ENCODE peak calls at places on chromosome 10, in eight cellular contexts. One of them, this sample, is unnamed.

GRCh38 chr10:29535012-29535777 is 99.6 kb downstream of the SVIL start:
- DNase-seq in AG04450: peak; percentile 64
- DNase-seq in epithelial cell of prostate: no peak
- DNase-seq in fibroblast of lung: peak; percentile 79
- DNase-seq in cardiac muscle cell: peak; percentile 58
- DNase-seq in upper lobe of left lung: no peak
- DNase-seq in aorta: peak; percentile 63
- DNase-seq in heart left ventricle: peak; percentile 63
- DNase-seq in this sample: no peak

GRCh38 chr10:49037187-49037586 is 78.1 kb downstream of the VSTM4 start:
- DNase-seq in heart left ventricle: no peak
- DNase-seq in epithelial cell of prostate: no peak
- DNase-seq in AG04450: no peak
- DNase-seq in fibroblast of lung: no peak
- DNase-seq in cardiac muscle cell: no peak
- DNase-seq in aorta: no peak
- DNase-seq in upper lobe of left lung: no peak
- DNase-seq in this sample: no peak

GRCh38 chr10:126456632-126457031 is 68.4 kb upstream of the ADAM12 start:
- DNase-seq in aorta: no peak
- DNase-seq in epithelial cell of prostate: no peak
- DNase-seq in AG04450: no peak
- DNase-seq in cardiac muscle cell: no peak
- DNase-seq in upper lobe of left lung: no peak
- DNase-seq in heart left ventricle: no peak
- DNase-seq in fibroblast of lung: no peak
- DNase-seq in this sample: no peak

GRCh38 chr10:26821699-26822542 is 38.8 kb downstream of the ABI1 start:
- DNase-seq in epithelial cell of prostate: no peak
- DNase-seq in heart left ventricle: no peak
- DNase-seq in AG04450: no peak
- DNase-seq in upper lobe of left lung: no peak
- DNase-seq in cardiac muscle cell: no peak
- DNase-seq in fibroblast of lung: no peak
- DNase-seq in aorta: no peak
- DNase-seq in this sample: no peak

GRCh38 chr10:79104264-79104954 is 35.6 kb downstream of the ZMIZ1 start:
- DNase-seq in epithelial cell of prostate: no peak
- DNase-seq in AG04450: no peak
- DNase-seq in aorta: peak; percentile 79
- DNase-seq in fibroblast of lung: peak; percentile 65
- DNase-seq in heart left ventricle: peak; percentile 79
- DNase-seq in upper lobe of left lung: no peak
- DNase-seq in cardiac muscle cell: no peak
- DNase-seq in this sample: peak; percentile 84

GRCh38 chr10:49539320-49539885 is 482 bp upstream of the ERCC6 start:
- DNase-seq in cardiac muscle cell: peak; percentile 36
- DNase-seq in AG04450: no peak
- DNase-seq in heart left ventricle: peak; percentile 30
- DNase-seq in fibroblast of lung: peak; percentile 46
- DNase-seq in upper lobe of left lung: peak; percentile 85
- DNase-seq in aorta: no peak
- DNase-seq in epithelial cell of prostate: no peak
- DNase-seq in this sample: peak; percentile 59

GRCh38 chr10:84348431-84348830 is 20.0 kb downstream of the CCSER2 start:
- DNase-seq in AG04450: no peak
- DNase-seq in aorta: no peak
- DNase-seq in fibroblast of lung: no peak
- DNase-seq in heart left ventricle: no peak
- DNase-seq in cardiac muscle cell: no peak
- DNase-seq in epithelial cell of prostate: no peak
- DNase-seq in upper lobe of left lung: no peak
- DNase-seq in this sample: no peak

GRCh38 chr10:119449760-119450461 is 92.6 kb downstream of the RGS10 start:
- DNase-seq in epithelial cell of prostate: no peak
- DNase-seq in upper lobe of left lung: no peak
- DNase-seq in cardiac muscle cell: no peak
- DNase-seq in AG04450: no peak
- DNase-seq in aorta: peak; percentile 93
- DNase-seq in fibroblast of lung: peak; percentile 91
- DNase-seq in heart left ventricle: peak; percentile 77
- DNase-seq in this sample: no peak

GRCh38 chr10:69716711-69717560 is 84.8 kb upstream of the COL13A1 start:
- DNase-seq in cardiac muscle cell: peak; percentile 89
- DNase-seq in epithelial cell of prostate: no peak
- DNase-seq in fibroblast of lung: peak; percentile 49
- DNase-seq in upper lobe of left lung: peak; percentile 32
- DNase-seq in aorta: peak; percentile 67
- DNase-seq in heart left ventricle: peak; percentile 58
- DNase-seq in AG04450: no peak
- DNase-seq in this sample: peak; percentile 66

GRCh38 chr10:128268015-128268722 is 141.9 kb upstream of the MKI67 start:
- DNase-seq in AG04450: no peak
- DNase-seq in heart left ventricle: no peak
- DNase-seq in fibroblast of lung: peak; percentile 8
- DNase-seq in aorta: no peak
- DNase-seq in epithelial cell of prostate: no peak
- DNase-seq in cardiac muscle cell: peak; percentile 89
- DNase-seq in upper lobe of left lung: no peak
- DNase-seq in this sample: no peak

GRCh38 chr10:9579110-9579705 is 1438.5 kb upstream of the CELF2 start:
- DNase-seq in upper lobe of left lung: no peak
- DNase-seq in fibroblast of lung: peak; percentile 63
- DNase-seq in cardiac muscle cell: no peak
- DNase-seq in heart left ventricle: no peak
- DNase-seq in AG04450: peak; percentile 77
- DNase-seq in aorta: no peak
- DNase-seq in epithelial cell of prostate: no peak
- DNase-seq in this sample: no peak

GRCh38 chr10:33116293-33116697 is 158.3 kb upstream of the ITGB1 start:
- DNase-seq in cardiac muscle cell: peak; percentile 70
- DNase-seq in aorta: peak; percentile 49
- DNase-seq in upper lobe of left lung: no peak
- DNase-seq in heart left ventricle: peak; percentile 44
- DNase-seq in epithelial cell of prostate: no peak
- DNase-seq in fibroblast of lung: peak; percentile 78
- DNase-seq in AG04450: no peak
- DNase-seq in this sample: no peak

GRCh38 chr10:20641605-20642004 is 255.5 kb downstream of the NEBL start:
- DNase-seq in aorta: no peak
- DNase-seq in upper lobe of left lung: no peak
- DNase-seq in heart left ventricle: peak; percentile 50
- DNase-seq in epithelial cell of prostate: no peak
- DNase-seq in cardiac muscle cell: no peak
- DNase-seq in AG04450: no peak
- DNase-seq in fibroblast of lung: no peak
- DNase-seq in this sample: no peak

GRCh38 chr10:129277080-129277479 is 190.0 kb upstream of the MGMT start:
- DNase-seq in AG04450: no peak
- DNase-seq in upper lobe of left lung: no peak
- DNase-seq in cardiac muscle cell: no peak
- DNase-seq in aorta: no peak
- DNase-seq in heart left ventricle: no peak
- DNase-seq in epithelial cell of prostate: no peak
- DNase-seq in fibroblast of lung: no peak
- DNase-seq in this sample: no peak

GRCh38 chr10:25453619-25454018 is 278.8 kb downstream of the GPR158 start:
- DNase-seq in fibroblast of lung: no peak
- DNase-seq in heart left ventricle: no peak
- DNase-seq in epithelial cell of prostate: no peak
- DNase-seq in aorta: no peak
- DNase-seq in cardiac muscle cell: no peak
- DNase-seq in AG04450: no peak
- DNase-seq in upper lobe of left lung: no peak
- DNase-seq in this sample: no peak

GRCh38 chr10:61832866-61833481 is 68.5 kb upstream of the ARID5B start:
- DNase-seq in cardiac muscle cell: no peak
- DNase-seq in epithelial cell of prostate: no peak
- DNase-seq in aorta: no peak
- DNase-seq in upper lobe of left lung: no peak
- DNase-seq in heart left ventricle: no peak
- DNase-seq in fibroblast of lung: peak; percentile 73
- DNase-seq in AG04450: no peak
- DNase-seq in this sample: no peak

GRCh38 chr10:3217301-3217700 is 44.7 kb upstream of the PITRM1 start:
- DNase-seq in upper lobe of left lung: no peak
- DNase-seq in AG04450: no peak
- DNase-seq in epithelial cell of prostate: no peak
- DNase-seq in heart left ventricle: no peak
- DNase-seq in aorta: no peak
- DNase-seq in cardiac muscle cell: no peak
- DNase-seq in fibroblast of lung: peak; percentile 72
- DNase-seq in this sample: no peak

DNA sequence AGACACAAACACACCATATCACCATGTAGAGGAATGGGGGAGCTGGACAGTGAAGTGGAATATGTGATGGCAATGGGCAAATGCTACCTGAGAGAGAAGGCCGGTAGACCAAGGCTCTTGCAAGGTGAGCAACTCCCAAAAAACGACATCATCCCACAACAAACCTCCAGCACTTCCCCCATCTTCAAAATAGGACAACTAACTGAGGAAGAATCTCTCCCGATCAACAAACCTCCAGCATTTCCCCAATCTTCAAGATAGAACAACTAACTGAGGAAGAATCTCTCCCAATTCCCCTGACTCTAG is 387.2 kb downstream of the PARD3 start:
- DNase-seq in AG04450: no peak
- DNase-seq in epithelial cell of prostate: no peak
- DNase-seq in aorta: no peak
- DNase-seq in heart left ventricle: no peak
- DNase-seq in fibroblast of lung: no peak
- DNase-seq in upper lobe of left lung: no peak
- DNase-seq in cardiac muscle cell: no peak
- DNase-seq in this sample: no peak
- H3K27ac ChIP-seq in AG04450: no peak overlapping the region
- H3K27ac ChIP-seq in epithelial cell of prostate: peak overlapping the region; percentile 11
- H3K27ac ChIP-seq in aorta: no peak overlapping the region
- H3K27ac ChIP-seq in heart left ventricle: no peak overlapping the region
- H3K27ac ChIP-seq in fibroblast of lung: no peak overlapping the region
- H3K27ac ChIP-seq in upper lobe of left lung: no peak overlapping the region
- H3K27ac ChIP-seq in cardiac muscle cell: no peak overlapping the region
- H3K27ac ChIP-seq in this sample: no peak overlapping the region

GRCh38 chr10:71840936-71841335 is 10.1 kb downstream of the PSAP start:
- DNase-seq in epithelial cell of prostate: no peak
- DNase-seq in aorta: peak; percentile 40
- DNase-seq in heart left ventricle: no peak
- DNase-seq in AG04450: no peak
- DNase-seq in fibroblast of lung: no peak
- DNase-seq in cardiac muscle cell: no peak
- DNase-seq in upper lobe of left lung: no peak
- DNase-seq in this sample: no peak

GRCh38 chr10:71838264-71839211 is 12.5 kb downstream of the PSAP start:
- DNase-seq in fibroblast of lung: no peak
- DNase-seq in aorta: peak; percentile 36
- DNase-seq in AG04450: no peak
- DNase-seq in heart left ventricle: no peak
- DNase-seq in upper lobe of left lung: no peak
- DNase-seq in cardiac muscle cell: no peak
- DNase-seq in epithelial cell of prostate: peak; percentile 73
- DNase-seq in this sample: no peak

GRCh38 chr10:71842424-71842823 is 8.6 kb downstream of the PSAP start:
- DNase-seq in heart left ventricle: no peak
- DNase-seq in cardiac muscle cell: no peak
- DNase-seq in fibroblast of lung: no peak
- DNase-seq in AG04450: no peak
- DNase-seq in upper lobe of left lung: no peak
- DNase-seq in aorta: no peak
- DNase-seq in epithelial cell of prostate: no peak
- DNase-seq in this sample: no peak

GRCh38 chr10:71842856-71843530 is 8.1 kb downstream of the PSAP start:
- DNase-seq in aorta: peak; percentile 41
- DNase-seq in heart left ventricle: no peak
- DNase-seq in fibroblast of lung: no peak
- DNase-seq in cardiac muscle cell: peak; percentile 51
- DNase-seq in upper lobe of left lung: no peak
- DNase-seq in epithelial cell of prostate: no peak
- DNase-seq in AG04450: no peak
- DNase-seq in this sample: no peak

GRCh38 chr10:71840177-71840711 is 10.8 kb downstream of the PSAP start:
- DNase-seq in epithelial cell of prostate: no peak
- DNase-seq in aorta: peak; percentile 89
- DNase-seq in cardiac muscle cell: peak; percentile 97
- DNase-seq in AG04450: peak; percentile 84
- DNase-seq in upper lobe of left lung: no peak
- DNase-seq in heart left ventricle: peak; percentile 83
- DNase-seq in fibroblast of lung: peak; percentile 91
- DNase-seq in this sample: no peak
- H3K27ac ChIP-seq in epithelial cell of prostate: peak overlapping the region; percentile 90
- H3K27ac ChIP-seq in aorta: peak overlapping the region; percentile 8
- H3K27ac ChIP-seq in cardiac muscle cell: peak overlapping the region; percentile 89
- H3K27ac ChIP-seq in AG04450: no peak overlapping the region
- H3K27ac ChIP-seq in upper lobe of left lung: no peak overlapping the region
- H3K27ac ChIP-seq in heart left ventricle: peak overlapping the region; percentile 41
- H3K27ac ChIP-seq in fibroblast of lung: peak overlapping the region; percentile 53
- H3K27ac ChIP-seq in this sample: no peak overlapping the region

GRCh38 chr10:6409982-6410694 is 169.9 kb downstream of the PRKCQ start:
- DNase-seq in upper lobe of left lung: no peak
- DNase-seq in epithelial cell of prostate: no peak
- DNase-seq in AG04450: peak; percentile 50
- DNase-seq in fibroblast of lung: peak; percentile 93
- DNase-seq in heart left ventricle: peak; percentile 42
- DNase-seq in cardiac muscle cell: no peak
- DNase-seq in aorta: no peak
- DNase-seq in this sample: no peak
- H3K27ac ChIP-seq in upper lobe of left lung: peak overlapping the region; percentile 63
- H3K27ac ChIP-seq in epithelial cell of prostate: peak overlapping the region; percentile 26
- H3K27ac ChIP-seq in AG04450: peak overlapping the region; percentile 21
- H3K27ac ChIP-seq in fibroblast of lung: no peak overlapping the region
- H3K27ac ChIP-seq in heart left ventricle: peak overlapping the region; percentile 71
- H3K27ac ChIP-seq in cardiac muscle cell: no peak overlapping the region
- H3K27ac ChIP-seq in aorta: no peak overlapping the region
- H3K27ac ChIP-seq in this sample: no peak overlapping the region

DNA sequence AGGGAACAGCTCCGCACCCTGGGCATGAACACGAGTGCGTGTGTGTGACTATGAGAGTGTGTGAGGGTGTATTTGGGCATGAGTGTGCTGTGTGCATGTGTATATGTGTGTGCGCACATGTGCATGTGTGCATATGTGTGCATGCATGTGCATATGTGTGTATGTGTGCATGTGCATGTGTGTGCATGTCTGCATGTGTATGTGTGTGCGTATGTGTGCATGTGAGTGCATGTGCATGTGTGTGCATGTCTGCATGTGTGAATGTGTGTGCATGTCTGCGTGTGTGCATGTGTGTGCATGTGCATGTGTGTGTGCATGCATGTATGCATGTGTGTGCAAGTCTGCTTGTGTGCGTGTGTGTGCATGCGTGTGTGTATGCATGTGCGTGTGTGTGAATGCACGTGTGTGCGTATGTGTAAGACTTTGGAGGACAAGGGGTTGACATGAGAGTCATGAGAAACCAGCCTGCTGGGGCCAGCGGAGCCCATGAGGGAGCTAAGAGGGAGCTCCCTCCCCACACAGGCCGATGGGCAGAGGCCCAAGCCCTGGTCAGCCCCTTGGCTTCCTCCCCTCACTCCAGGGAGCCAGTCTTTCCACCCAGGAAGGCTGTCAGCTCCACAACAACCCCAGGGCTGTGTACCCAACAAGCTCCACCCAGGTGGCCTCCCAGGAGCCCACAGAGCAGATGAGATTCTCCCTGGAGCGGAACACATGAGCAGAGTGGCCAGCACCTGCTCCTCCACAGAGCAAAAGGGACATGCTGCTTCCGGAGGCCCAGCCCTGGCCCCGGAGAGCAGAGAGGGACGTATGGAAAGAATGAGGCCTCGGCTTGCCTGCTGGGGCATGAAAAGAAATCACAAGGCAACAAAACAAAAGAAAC is 142.5 kb upstream of the PPP2R2D start:
- DNase-seq in fibroblast of lung: no peak
- DNase-seq in aorta: no peak
- DNase-seq in cardiac muscle cell: no peak
- DNase-seq in heart left ventricle: no peak
- DNase-seq in AG04450: no peak
- DNase-seq in upper lobe of left lung: no peak
- DNase-seq in epithelial cell of prostate: no peak
- DNase-seq in this sample: no peak
- H3K27ac ChIP-seq in fibroblast of lung: no peak overlapping the region
- H3K27ac ChIP-seq in aorta: no peak overlapping the region
- H3K27ac ChIP-seq in cardiac muscle cell: no peak overlapping the region
- H3K27ac ChIP-seq in heart left ventricle: no peak overlapping the region
- H3K27ac ChIP-seq in AG04450: no peak overlapping the region
- H3K27ac ChIP-seq in upper lobe of left lung: no peak overlapping the region
- H3K27ac ChIP-seq in epithelial cell of prostate: no peak overlapping the region
- H3K27ac ChIP-seq in this sample: no peak overlapping the region

This sample was measured in right lobe of liver.